ENCODE peak calls at places on chromosome 5, in five cellular contexts. N, H, M, W and F are unnamed samples.

GRCh38 chr5:175353876-175354275 is 90.1 kb downstream of the DRD1 start:
- DNase-seq in N (no peak), H (no peak), M (no peak), W (no peak), F (no peak)

GRCh38 chr5:72607381-72607780 is 100.2 kb upstream of the ZNF366 start:
- DNase-seq in N (no peak), H (no peak), M (no peak), W (no peak), F (no peak)

GRCh38 chr5:82332064-82332855 is 54.1 kb upstream of the RPS23 start:
- DNase-seq in N (no peak), H (no peak), M (no peak), W (no peak), F (no peak)

GRCh38 chr5:178551059-178551458 is 39.1 kb downstream of the COL23A1 start:
- DNase-seq in N (no peak), H (no peak), M (no peak), W (no peak), F (no peak)

GRCh38 chr5:1885476-1885755 is 2.7 kb upstream of the IRX4 start:
- DNase-seq in N (no peak), H (no peak), M (no peak), W (no peak), F (peak; percentile 28)

GRCh38 chr5:167565555-167565954 is 725.9 kb upstream of the WWC1 start:
- DNase-seq in N (no peak), H (no peak), M (no peak), W (no peak), F (no peak)

GRCh38 chr5:55535199-55535905 is 588 bp upstream of the PLPP1 start:
- DNase-seq in N (no peak), H (no peak), M (no peak), W (no peak), F (no peak)

GRCh38 chr5:116212225-116212624 is 127.4 kb downstream of the COMMD10 start:
- DNase-seq in N (no peak), H (no peak), M (no peak), W (no peak), F (no peak)

GRCh38 chr5:107687404-107687803 is 16.7 kb upstream of the EFNA5 start:
- DNase-seq in N (no peak), H (no peak), M (no peak), W (no peak), F (no peak)

GRCh38 chr5:125203039-125203438 is 456.6 kb upstream of the ZNF608 start:
- DNase-seq in N (no peak), H (no peak), M (no peak), W (no peak), F (no peak)

GRCh38 chr5:51476456-51476855 is 93.2 kb downstream of the ISL1 start:
- DNase-seq in N (no peak), H (no peak), M (no peak), W (no peak), F (no peak)

GRCh38 chr5:123696948-123697347 is 185.0 kb downstream of the CSNK1G3 start:
- DNase-seq in N (no peak), H (peak; percentile 85), M (peak; percentile 84), W (peak; percentile 22), F (no peak)